ENCODE peak calls at places on chromosomes 5 and 9, in eight cellular contexts. One of them, this sample, is unnamed. For H3K4me1, the result is how much of the 10 kb centered on the place peaks cover.

GRCh38 chr5:74648835-74649286 is 8.3 kb upstream of the ENC1 start:
- DNase-seq in CD4-positive, CD25-positive, alpha-beta regulatory T cell: peak
- DNase-seq in breast epithelium: no peak
- DNase-seq in OCI-LY7: peak
- DNase-seq in testis: peak
- DNase-seq in ovary: no peak
- DNase-seq in mammary epithelial cell: no peak
- DNase-seq in cardiac muscle cell: peak
- DNase-seq in this sample: no peak

GRCh38 chr5:80094339-80094738 is 59.2 kb downstream of the THBS4 start:
- DNase-seq in ovary: no peak
- DNase-seq in breast epithelium: no peak
- DNase-seq in CD4-positive, CD25-positive, alpha-beta regulatory T cell: no peak
- DNase-seq in OCI-LY7: no peak
- DNase-seq in mammary epithelial cell: no peak
- DNase-seq in cardiac muscle cell: no peak
- DNase-seq in testis: no peak
- DNase-seq in this sample: no peak

GRCh38 chr9:130243882-130244170 is 21.7 kb upstream of the HMCN2 start:
- DNase-seq in ovary: no peak
- DNase-seq in cardiac muscle cell: no peak
- DNase-seq in testis: no peak
- DNase-seq in CD4-positive, CD25-positive, alpha-beta regulatory T cell: no peak
- DNase-seq in mammary epithelial cell: no peak
- DNase-seq in OCI-LY7: no peak
- DNase-seq in breast epithelium: no peak
- DNase-seq in this sample: no peak

GRCh38 chr5:143972068-143972467 is 160.1 kb downstream of the HMHB1 start:
- DNase-seq in testis: no peak
- DNase-seq in CD4-positive, CD25-positive, alpha-beta regulatory T cell: no peak
- DNase-seq in OCI-LY7: no peak
- DNase-seq in ovary: no peak
- DNase-seq in breast epithelium: no peak
- DNase-seq in mammary epithelial cell: no peak
- DNase-seq in cardiac muscle cell: no peak
- DNase-seq in this sample: no peak

GRCh38 chr5:170640731-170641588 is 137.1 kb downstream of the KCNIP1 start:
- DNase-seq in ovary: no peak
- DNase-seq in breast epithelium: no peak
- DNase-seq in testis: no peak
- DNase-seq in CD4-positive, CD25-positive, alpha-beta regulatory T cell: no peak
- DNase-seq in cardiac muscle cell: no peak
- DNase-seq in OCI-LY7: peak
- DNase-seq in mammary epithelial cell: no peak
- DNase-seq in this sample: no peak

GRCh38 chr9:4315582-4316215 is 15.8 kb upstream of the GLIS3 start:
- DNase-seq in breast epithelium: peak
- DNase-seq in mammary epithelial cell: peak
- DNase-seq in cardiac muscle cell: peak
- DNase-seq in OCI-LY7: peak
- DNase-seq in testis: peak
- DNase-seq in CD4-positive, CD25-positive, alpha-beta regulatory T cell: peak
- DNase-seq in ovary: peak
- DNase-seq in this sample: peak

GRCh38 chr5:76601470-76601869 is 21.7 kb downstream of the F2RL2 start:
- DNase-seq in mammary epithelial cell: peak
- DNase-seq in breast epithelium: no peak
- DNase-seq in CD4-positive, CD25-positive, alpha-beta regulatory T cell: peak
- DNase-seq in cardiac muscle cell: peak
- DNase-seq in testis: peak
- DNase-seq in OCI-LY7: peak
- DNase-seq in ovary: no peak
- DNase-seq in this sample: no peak

GRCh38 chr9:35649431-35650340 is 1.0 kb downstream of the SIT1 start:
- DNase-seq in mammary epithelial cell: no peak
- DNase-seq in cardiac muscle cell: no peak
- DNase-seq in breast epithelium: no peak
- DNase-seq in OCI-LY7: peak
- DNase-seq in CD4-positive, CD25-positive, alpha-beta regulatory T cell: peak
- DNase-seq in testis: no peak
- DNase-seq in ovary: peak
- DNase-seq in this sample: peak

GRCh38 chr5:6596388-6596787 is 36.5 kb downstream of the NSUN2 start:
- DNase-seq in mammary epithelial cell: no peak
- DNase-seq in testis: no peak
- DNase-seq in breast epithelium: no peak
- DNase-seq in OCI-LY7: no peak
- DNase-seq in CD4-positive, CD25-positive, alpha-beta regulatory T cell: no peak
- DNase-seq in ovary: no peak
- DNase-seq in cardiac muscle cell: no peak
- DNase-seq in this sample: no peak

GRCh38 chr5:66558562-66558961 is 37.6 kb upstream of the MAST4 start:
- DNase-seq in cardiac muscle cell: no peak
- DNase-seq in CD4-positive, CD25-positive, alpha-beta regulatory T cell: peak
- DNase-seq in OCI-LY7: no peak
- DNase-seq in breast epithelium: no peak
- DNase-seq in mammary epithelial cell: no peak
- DNase-seq in ovary: no peak
- DNase-seq in testis: no peak
- DNase-seq in this sample: no peak

GRCh38 chr5:177967221-177967887 is 28.7 kb downstream of the PROP1 start:
- DNase-seq in testis: no peak
- DNase-seq in CD4-positive, CD25-positive, alpha-beta regulatory T cell: no peak
- DNase-seq in ovary: no peak
- DNase-seq in mammary epithelial cell: no peak
- DNase-seq in breast epithelium: no peak
- DNase-seq in cardiac muscle cell: no peak
- DNase-seq in OCI-LY7: no peak
- DNase-seq in this sample: no peak

GRCh38 chr9:28764532-28764931 is 1191.3 kb upstream of the C9orf72 start:
- DNase-seq in ovary: no peak
- DNase-seq in testis: no peak
- DNase-seq in mammary epithelial cell: no peak
- DNase-seq in cardiac muscle cell: no peak
- DNase-seq in CD4-positive, CD25-positive, alpha-beta regulatory T cell: no peak
- DNase-seq in OCI-LY7: no peak
- DNase-seq in breast epithelium: no peak
- DNase-seq in this sample: no peak

GRCh38 chr9:133855802-133856592 is 117.8 kb upstream of the SARDH start:
- DNase-seq in cardiac muscle cell: no peak
- DNase-seq in CD4-positive, CD25-positive, alpha-beta regulatory T cell: no peak
- DNase-seq in ovary: no peak
- DNase-seq in breast epithelium: no peak
- DNase-seq in testis: no peak
- DNase-seq in OCI-LY7: no peak
- DNase-seq in mammary epithelial cell: no peak
- DNase-seq in this sample: peak

GRCh38 chr5:157076558-157076957 is 17.6 kb upstream of the HAVCR1 start:
- DNase-seq in mammary epithelial cell: no peak
- DNase-seq in OCI-LY7: no peak
- DNase-seq in testis: peak
- DNase-seq in ovary: no peak
- DNase-seq in breast epithelium: no peak
- DNase-seq in cardiac muscle cell: no peak
- DNase-seq in CD4-positive, CD25-positive, alpha-beta regulatory T cell: peak
- DNase-seq in this sample: no peak

GRCh38 chr9:27460225-27461023 is 63.7 kb upstream of the IFNK start:
- DNase-seq in ovary: no peak
- DNase-seq in CD4-positive, CD25-positive, alpha-beta regulatory T cell: no peak
- DNase-seq in testis: no peak
- DNase-seq in cardiac muscle cell: no peak
- DNase-seq in breast epithelium: no peak
- DNase-seq in OCI-LY7: peak
- DNase-seq in mammary epithelial cell: peak
- DNase-seq in this sample: no peak

GRCh38 chr9:5292141-5292540 is 12.4 kb downstream of the RLN2 start:
- DNase-seq in testis: no peak
- DNase-seq in OCI-LY7: no peak
- DNase-seq in cardiac muscle cell: no peak
- DNase-seq in ovary: no peak
- DNase-seq in CD4-positive, CD25-positive, alpha-beta regulatory T cell: no peak
- DNase-seq in mammary epithelial cell: no peak
- DNase-seq in breast epithelium: no peak
- DNase-seq in this sample: no peak

GRCh38 chr5:45696206-45696836 is at the start of gene HCN1:
- DNase-seq in cardiac muscle cell: peak
- DNase-seq in breast epithelium: peak
- DNase-seq in OCI-LY7: no peak
- DNase-seq in mammary epithelial cell: peak
- DNase-seq in CD4-positive, CD25-positive, alpha-beta regulatory T cell: peak
- DNase-seq in ovary: peak
- DNase-seq in testis: peak
- DNase-seq in this sample: peak

GRCh38 chr5:5313081-5313736 is 109.3 kb upstream of the ICE1 start:
- DNase-seq in OCI-LY7: no peak
- DNase-seq in ovary: no peak
- DNase-seq in breast epithelium: no peak
- DNase-seq in cardiac muscle cell: no peak
- DNase-seq in CD4-positive, CD25-positive, alpha-beta regulatory T cell: no peak
- DNase-seq in testis: no peak
- DNase-seq in mammary epithelial cell: no peak
- DNase-seq in this sample: no peak

GRCh38 chr9:87498816-87499454 is 1.3 kb downstream of the DAPK1 start:
- DNase-seq in mammary epithelial cell: no peak
- DNase-seq in CD4-positive, CD25-positive, alpha-beta regulatory T cell: no peak
- DNase-seq in ovary: no peak
- DNase-seq in testis: no peak
- DNase-seq in cardiac muscle cell: peak
- DNase-seq in breast epithelium: no peak
- DNase-seq in OCI-LY7: no peak
- DNase-seq in this sample: no peak

GRCh38 chr9:113635586-113635985 is 172.1 kb downstream of the RGS3 start:
- DNase-seq in CD4-positive, CD25-positive, alpha-beta regulatory T cell: no peak
- DNase-seq in cardiac muscle cell: no peak
- DNase-seq in breast epithelium: peak
- DNase-seq in testis: no peak
- DNase-seq in OCI-LY7: no peak
- DNase-seq in mammary epithelial cell: no peak
- DNase-seq in ovary: no peak
- DNase-seq in this sample: no peak

GRCh38 chr9:129761901-129762359 is 9.1 kb upstream of the PTGES start:
- DNase-seq in testis: no peak
- DNase-seq in mammary epithelial cell: no peak
- DNase-seq in CD4-positive, CD25-positive, alpha-beta regulatory T cell: no peak
- DNase-seq in breast epithelium: no peak
- DNase-seq in cardiac muscle cell: no peak
- DNase-seq in OCI-LY7: no peak
- DNase-seq in ovary: no peak
- DNase-seq in this sample: peak

GRCh38 chr9:91558879-91559278 is 135.2 kb upstream of the NFIL3 start:
- DNase-seq in CD4-positive, CD25-positive, alpha-beta regulatory T cell: no peak
- DNase-seq in breast epithelium: no peak
- DNase-seq in ovary: no peak
- DNase-seq in mammary epithelial cell: no peak
- DNase-seq in OCI-LY7: no peak
- DNase-seq in cardiac muscle cell: no peak
- DNase-seq in testis: no peak
- DNase-seq in this sample: no peak

GRCh38 chr9:96441798-96442445 is 8.0 kb upstream of the HABP4 start:
- DNase-seq in mammary epithelial cell: peak
- DNase-seq in breast epithelium: no peak
- DNase-seq in CD4-positive, CD25-positive, alpha-beta regulatory T cell: peak
- DNase-seq in OCI-LY7: peak
- DNase-seq in testis: no peak
- DNase-seq in ovary: no peak
- DNase-seq in cardiac muscle cell: peak
- DNase-seq in this sample: no peak

GRCh38 chr5:176180339-176180738 is 57.9 kb upstream of the SIMC1 start:
- DNase-seq in CD4-positive, CD25-positive, alpha-beta regulatory T cell: no peak
- DNase-seq in breast epithelium: no peak
- DNase-seq in testis: no peak
- DNase-seq in mammary epithelial cell: peak
- DNase-seq in ovary: peak
- DNase-seq in cardiac muscle cell: no peak
- DNase-seq in OCI-LY7: no peak
- DNase-seq in this sample: no peak

GRCh38 chr5:59149271-59149670 is 566.4 kb downstream of the RAB3C start:
- DNase-seq in cardiac muscle cell: no peak
- DNase-seq in mammary epithelial cell: no peak
- DNase-seq in testis: no peak
- DNase-seq in ovary: no peak
- DNase-seq in OCI-LY7: no peak
- DNase-seq in breast epithelium: no peak
- DNase-seq in CD4-positive, CD25-positive, alpha-beta regulatory T cell: no peak
- DNase-seq in this sample: no peak

GRCh38 chr5:151454166-151454565 is 6.8 kb downstream of the SLC36A1 start:
- DNase-seq in testis: no peak
- DNase-seq in cardiac muscle cell: peak
- DNase-seq in CD4-positive, CD25-positive, alpha-beta regulatory T cell: no peak
- DNase-seq in ovary: no peak
- DNase-seq in mammary epithelial cell: no peak
- DNase-seq in breast epithelium: no peak
- DNase-seq in OCI-LY7: no peak
- DNase-seq in this sample: no peak

GRCh38 chr5:100131161-100131560 is 404.0 kb upstream of the FAM174A start:
- DNase-seq in mammary epithelial cell: no peak
- DNase-seq in breast epithelium: no peak
- DNase-seq in ovary: no peak
- DNase-seq in OCI-LY7: no peak
- DNase-seq in cardiac muscle cell: no peak
- DNase-seq in CD4-positive, CD25-positive, alpha-beta regulatory T cell: no peak
- DNase-seq in testis: no peak
- DNase-seq in this sample: no peak

GRCh38 chr9:70480405-70480980 is 66.0 kb upstream of the KLF9 start:
- DNase-seq in cardiac muscle cell: no peak
- DNase-seq in ovary: peak
- DNase-seq in testis: peak
- DNase-seq in CD4-positive, CD25-positive, alpha-beta regulatory T cell: no peak
- DNase-seq in mammary epithelial cell: peak
- DNase-seq in OCI-LY7: no peak
- DNase-seq in breast epithelium: peak
- DNase-seq in this sample: peak
- H3K4me1 ChIP-seq in cardiac muscle cell: under half
- H3K4me1 ChIP-seq in ovary: under half
- H3K4me1 ChIP-seq in testis: under half
- H3K4me1 ChIP-seq in CD4-positive, CD25-positive, alpha-beta regulatory T cell: under half
- H3K4me1 ChIP-seq in mammary epithelial cell: under half
- H3K4me1 ChIP-seq in OCI-LY7: under half
- H3K4me1 ChIP-seq in breast epithelium: under half
- H3K4me1 ChIP-seq in this sample: under half

GRCh38 chr9:33125441-33125840 is 41.7 kb downstream of the B4GALT1 start:
- DNase-seq in ovary: no peak
- DNase-seq in OCI-LY7: no peak
- DNase-seq in cardiac muscle cell: no peak
- DNase-seq in mammary epithelial cell: peak
- DNase-seq in breast epithelium: no peak
- DNase-seq in CD4-positive, CD25-positive, alpha-beta regulatory T cell: no peak
- DNase-seq in testis: no peak
- DNase-seq in this sample: no peak
- H3K4me3 ChIP-seq in ovary: no peak
- H3K4me3 ChIP-seq in OCI-LY7: no peak
- H3K4me3 ChIP-seq in cardiac muscle cell: no peak
- H3K4me3 ChIP-seq in mammary epithelial cell: no peak
- H3K4me3 ChIP-seq in breast epithelium: no peak
- H3K4me3 ChIP-seq in CD4-positive, CD25-positive, alpha-beta regulatory T cell: no peak
- H3K4me3 ChIP-seq in testis: no peak
- H3K4me3 ChIP-seq in this sample: no peak

GRCh38 chr9:136497916-136498695 is 15.3 kb upstream of the SEC16A start:
- DNase-seq in mammary epithelial cell: no peak
- DNase-seq in CD4-positive, CD25-positive, alpha-beta regulatory T cell: no peak
- DNase-seq in ovary: no peak
- DNase-seq in cardiac muscle cell: no peak
- DNase-seq in testis: no peak
- DNase-seq in OCI-LY7: no peak
- DNase-seq in breast epithelium: no peak
- DNase-seq in this sample: peak
- H3K4me1 ChIP-seq in mammary epithelial cell: under half
- H3K4me1 ChIP-seq in CD4-positive, CD25-positive, alpha-beta regulatory T cell: under half
- H3K4me1 ChIP-seq in ovary: under half
- H3K4me1 ChIP-seq in cardiac muscle cell: under half
- H3K4me1 ChIP-seq in testis: under half
- H3K4me1 ChIP-seq in OCI-LY7: under half
- H3K4me1 ChIP-seq in breast epithelium: under half
- H3K4me1 ChIP-seq in this sample: under half

GRCh38 chr9:134914501-134914834 is 3.2 kb downstream of the FCN1 start:
- DNase-seq in mammary epithelial cell: no peak
- DNase-seq in testis: no peak
- DNase-seq in breast epithelium: no peak
- DNase-seq in OCI-LY7: no peak
- DNase-seq in cardiac muscle cell: no peak
- DNase-seq in ovary: peak
- DNase-seq in CD4-positive, CD25-positive, alpha-beta regulatory T cell: no peak
- DNase-seq in this sample: no peak
- H3K4me3 ChIP-seq in mammary epithelial cell: no peak
- H3K4me3 ChIP-seq in testis: no peak
- H3K4me3 ChIP-seq in breast epithelium: no peak
- H3K4me3 ChIP-seq in OCI-LY7: no peak
- H3K4me3 ChIP-seq in cardiac muscle cell: no peak
- H3K4me3 ChIP-seq in ovary: no peak
- H3K4me3 ChIP-seq in CD4-positive, CD25-positive, alpha-beta regulatory T cell: no peak
- H3K4me3 ChIP-seq in this sample: no peak